ENCODE peak calls at places on chromosomes 5 and 9, in nine cellular contexts. One of them, this sample, is unnamed.

GRCh38 chr9:70413427-70413797 is 1.0 kb downstream of the KLF9 start:
- DNase-seq in choroid plexus epithelial cell: no peak
- DNase-seq in stomach: no peak
- DNase-seq in fibroblast of the aortic adventitia: no peak
- DNase-seq in cardiac fibroblast: no peak
- DNase-seq in BE2C: peak; percentile 83
- DNase-seq in GM10248: peak; percentile 52
- DNase-seq in fibroblast of mammary gland: no peak
- DNase-seq in OCI-LY7: no peak
- DNase-seq in this sample: no peak

GRCh38 chr5:126285307-126285706 is 137.9 kb upstream of the GRAMD2B start:
- DNase-seq in choroid plexus epithelial cell: no peak
- DNase-seq in OCI-LY7: no peak
- DNase-seq in fibroblast of the aortic adventitia: no peak
- DNase-seq in GM10248: no peak
- DNase-seq in cardiac fibroblast: no peak
- DNase-seq in stomach: no peak
- DNase-seq in fibroblast of mammary gland: no peak
- DNase-seq in BE2C: no peak
- DNase-seq in this sample: no peak

GRCh38 chr9:133303266-133304157 is 28.5 kb upstream of the ABO start:
- DNase-seq in cardiac fibroblast: no peak
- DNase-seq in fibroblast of mammary gland: no peak
- DNase-seq in stomach: peak; percentile 14
- DNase-seq in OCI-LY7: no peak
- DNase-seq in GM10248: no peak
- DNase-seq in choroid plexus epithelial cell: no peak
- DNase-seq in fibroblast of the aortic adventitia: no peak
- DNase-seq in BE2C: no peak
- DNase-seq in this sample: no peak

GRCh38 chr5:136084698-136085097 is 47.9 kb upstream of the SMAD5 start:
- DNase-seq in GM10248: no peak
- DNase-seq in fibroblast of the aortic adventitia: peak; percentile 76
- DNase-seq in choroid plexus epithelial cell: no peak
- DNase-seq in cardiac fibroblast: peak; percentile 71
- DNase-seq in OCI-LY7: no peak
- DNase-seq in fibroblast of mammary gland: no peak
- DNase-seq in stomach: peak; percentile 81
- DNase-seq in BE2C: no peak
- DNase-seq in this sample: no peak

GRCh38 chr5:133113331-133114061 is 61.7 kb downstream of the HSPA4 start:
- DNase-seq in choroid plexus epithelial cell: peak; percentile 63
- DNase-seq in GM10248: peak; percentile 47
- DNase-seq in fibroblast of the aortic adventitia: peak; percentile 44
- DNase-seq in stomach: no peak
- DNase-seq in cardiac fibroblast: peak; percentile 43
- DNase-seq in BE2C: no peak
- DNase-seq in fibroblast of mammary gland: peak; percentile 46
- DNase-seq in OCI-LY7: peak; percentile 40
- DNase-seq in this sample: no peak

GRCh38 chr9:94741856-94742255 is 15.4 kb downstream of the AOPEP start:
- DNase-seq in stomach: no peak
- DNase-seq in OCI-LY7: no peak
- DNase-seq in choroid plexus epithelial cell: no peak
- DNase-seq in fibroblast of the aortic adventitia: no peak
- DNase-seq in fibroblast of mammary gland: no peak
- DNase-seq in cardiac fibroblast: no peak
- DNase-seq in GM10248: no peak
- DNase-seq in BE2C: no peak
- DNase-seq in this sample: no peak

GRCh38 chr5:7886849-7887460 is 18.0 kb downstream of the MTRR start:
- DNase-seq in BE2C: no peak
- DNase-seq in OCI-LY7: peak; percentile 41
- DNase-seq in fibroblast of the aortic adventitia: peak; percentile 73
- DNase-seq in GM10248: peak; percentile 35
- DNase-seq in choroid plexus epithelial cell: peak; percentile 76
- DNase-seq in stomach: no peak
- DNase-seq in cardiac fibroblast: peak; percentile 67
- DNase-seq in fibroblast of mammary gland: peak; percentile 61
- DNase-seq in this sample: no peak

GRCh38 chr5:150317048-150318003 is 14.6 kb upstream of the ARSI start:
- DNase-seq in cardiac fibroblast: peak; percentile 82
- DNase-seq in fibroblast of mammary gland: peak; percentile 99
- DNase-seq in GM10248: no peak
- DNase-seq in OCI-LY7: no peak
- DNase-seq in fibroblast of the aortic adventitia: peak; percentile 79
- DNase-seq in choroid plexus epithelial cell: peak; percentile 95
- DNase-seq in BE2C: peak; percentile 96
- DNase-seq in stomach: no peak
- DNase-seq in this sample: no peak

GRCh38 chr9:33785914-33786313 is 9.4 kb upstream of the PRSS3 start:
- DNase-seq in fibroblast of the aortic adventitia: no peak
- DNase-seq in BE2C: no peak
- DNase-seq in GM10248: no peak
- DNase-seq in choroid plexus epithelial cell: peak; percentile 68
- DNase-seq in cardiac fibroblast: peak; percentile 17
- DNase-seq in fibroblast of mammary gland: peak; percentile 36
- DNase-seq in stomach: no peak
- DNase-seq in OCI-LY7: peak; percentile 38
- DNase-seq in this sample: no peak

GRCh38 chr5:15215056-15215455 is 284.9 kb upstream of the FBXL7 start:
- DNase-seq in fibroblast of mammary gland: no peak
- DNase-seq in GM10248: no peak
- DNase-seq in BE2C: no peak
- DNase-seq in cardiac fibroblast: no peak
- DNase-seq in OCI-LY7: no peak
- DNase-seq in fibroblast of the aortic adventitia: no peak
- DNase-seq in stomach: no peak
- DNase-seq in choroid plexus epithelial cell: no peak
- DNase-seq in this sample: no peak

GRCh38 chr9:98971168-98971914 is 27.6 kb downstream of the COL15A1 start:
- DNase-seq in stomach: no peak
- DNase-seq in GM10248: no peak
- DNase-seq in OCI-LY7: no peak
- DNase-seq in choroid plexus epithelial cell: peak; percentile 66
- DNase-seq in BE2C: no peak
- DNase-seq in fibroblast of mammary gland: peak; percentile 79
- DNase-seq in fibroblast of the aortic adventitia: peak; percentile 62
- DNase-seq in cardiac fibroblast: peak; percentile 59
- DNase-seq in this sample: no peak

GRCh38 chr9:69391946-69392345 is 66.9 kb downstream of the ENTREP1 start:
- DNase-seq in stomach: no peak
- DNase-seq in cardiac fibroblast: peak; percentile 28
- DNase-seq in choroid plexus epithelial cell: peak; percentile 17
- DNase-seq in fibroblast of mammary gland: no peak
- DNase-seq in OCI-LY7: no peak
- DNase-seq in GM10248: no peak
- DNase-seq in fibroblast of the aortic adventitia: peak; percentile 31
- DNase-seq in BE2C: no peak
- DNase-seq in this sample: no peak

GRCh38 chr9:124037790-124038189 is 26.2 kb downstream of the LHX2 start:
- DNase-seq in choroid plexus epithelial cell: peak; percentile 27
- DNase-seq in stomach: no peak
- DNase-seq in GM10248: no peak
- DNase-seq in cardiac fibroblast: no peak
- DNase-seq in fibroblast of mammary gland: no peak
- DNase-seq in fibroblast of the aortic adventitia: no peak
- DNase-seq in OCI-LY7: no peak
- DNase-seq in BE2C: no peak
- DNase-seq in this sample: no peak

GRCh38 chr5:90055831-90056328 is 353.7 kb downstream of the CETN3 start:
- DNase-seq in cardiac fibroblast: peak; percentile 68
- DNase-seq in stomach: no peak
- DNase-seq in BE2C: no peak
- DNase-seq in GM10248: no peak
- DNase-seq in fibroblast of mammary gland: peak; percentile 35
- DNase-seq in fibroblast of the aortic adventitia: peak; percentile 59
- DNase-seq in OCI-LY7: no peak
- DNase-seq in choroid plexus epithelial cell: peak; percentile 91
- DNase-seq in this sample: no peak

GRCh38 chr5:168984135-168984675 is 316.7 kb downstream of the SLIT3 start:
- DNase-seq in fibroblast of mammary gland: no peak
- DNase-seq in GM10248: no peak
- DNase-seq in stomach: no peak
- DNase-seq in OCI-LY7: no peak
- DNase-seq in cardiac fibroblast: no peak
- DNase-seq in BE2C: no peak
- DNase-seq in choroid plexus epithelial cell: no peak
- DNase-seq in fibroblast of the aortic adventitia: no peak
- DNase-seq in this sample: no peak

GRCh38 chr9:37939575-37940095 is 35.7 kb upstream of the SLC25A51 start:
- DNase-seq in GM10248: no peak
- DNase-seq in choroid plexus epithelial cell: peak; percentile 50
- DNase-seq in cardiac fibroblast: peak; percentile 36
- DNase-seq in fibroblast of the aortic adventitia: no peak
- DNase-seq in OCI-LY7: no peak
- DNase-seq in BE2C: no peak
- DNase-seq in stomach: no peak
- DNase-seq in fibroblast of mammary gland: peak; percentile 24
- DNase-seq in this sample: no peak

GRCh38 chr5:166354277-166354676 is 1937.2 kb upstream of the WWC1 start:
- DNase-seq in choroid plexus epithelial cell: no peak
- DNase-seq in fibroblast of mammary gland: peak; percentile 5
- DNase-seq in BE2C: no peak
- DNase-seq in GM10248: no peak
- DNase-seq in stomach: no peak
- DNase-seq in fibroblast of the aortic adventitia: no peak
- DNase-seq in OCI-LY7: no peak
- DNase-seq in cardiac fibroblast: no peak
- DNase-seq in this sample: no peak

GRCh38 chr5:152514827-152515397 is 109.8 kb upstream of the NMUR2 start:
- DNase-seq in OCI-LY7: peak; percentile 29
- DNase-seq in choroid plexus epithelial cell: peak; percentile 55
- DNase-seq in BE2C: no peak
- DNase-seq in cardiac fibroblast: peak; percentile 19
- DNase-seq in fibroblast of mammary gland: peak; percentile 35
- DNase-seq in GM10248: peak; percentile 10
- DNase-seq in fibroblast of the aortic adventitia: peak; percentile 28
- DNase-seq in stomach: no peak
- DNase-seq in this sample: no peak

GRCh38 chr9:79581794-79582193 is 10.0 kb downstream of the TLE4 start:
- DNase-seq in fibroblast of the aortic adventitia: peak; percentile 60
- DNase-seq in fibroblast of mammary gland: peak; percentile 85
- DNase-seq in stomach: no peak
- DNase-seq in OCI-LY7: no peak
- DNase-seq in cardiac fibroblast: peak; percentile 72
- DNase-seq in BE2C: peak; percentile 24
- DNase-seq in choroid plexus epithelial cell: peak; percentile 93
- DNase-seq in GM10248: no peak
- DNase-seq in this sample: no peak

GRCh38 chr5:133565993-133566392 is 46.3 kb downstream of the FSTL4 start:
- DNase-seq in OCI-LY7: peak; percentile 26
- DNase-seq in BE2C: no peak
- DNase-seq in stomach: no peak
- DNase-seq in cardiac fibroblast: peak; percentile 22
- DNase-seq in choroid plexus epithelial cell: peak; percentile 45
- DNase-seq in fibroblast of mammary gland: peak; percentile 35
- DNase-seq in GM10248: no peak
- DNase-seq in fibroblast of the aortic adventitia: peak; percentile 35
- DNase-seq in this sample: no peak

DNA sequence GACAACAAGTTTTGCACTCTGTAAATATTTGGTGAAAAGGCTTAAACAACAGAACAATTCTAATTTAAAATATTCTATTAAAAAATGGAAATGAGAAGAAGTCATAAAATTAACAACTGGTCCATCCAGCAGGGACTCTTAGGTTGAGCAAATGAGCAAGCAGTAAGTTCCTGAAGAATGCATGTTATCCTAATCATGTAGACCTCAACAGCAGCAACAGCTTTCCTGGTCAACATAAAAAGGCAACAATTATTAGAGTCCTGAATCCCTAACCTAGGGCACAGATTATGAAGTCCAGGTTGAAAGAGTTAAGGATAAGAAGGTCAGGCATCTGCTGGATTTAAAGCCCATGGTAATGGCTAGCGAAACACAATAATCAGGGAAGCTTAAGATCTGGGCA is 120.9 kb downstream of the SSBP2 start:
- DNase-seq in stomach: no peak
- DNase-seq in fibroblast of the aortic adventitia: no peak
- DNase-seq in choroid plexus epithelial cell: no peak
- DNase-seq in BE2C: no peak
- DNase-seq in GM10248: no peak
- DNase-seq in OCI-LY7: no peak
- DNase-seq in fibroblast of mammary gland: no peak
- DNase-seq in cardiac fibroblast: no peak
- DNase-seq in this sample: no peak
- TF ChIP-seq CTCF in stomach: no peak
- TF ChIP-seq CTCF in fibroblast of the aortic adventitia: no peak
- TF ChIP-seq CTCF in choroid plexus epithelial cell: no peak
- TF ChIP-seq CTCF in BE2C: no peak
- TF ChIP-seq CTCF in GM10248: no peak
- TF ChIP-seq CTCF in OCI-LY7: no peak
- TF ChIP-seq CTCF in fibroblast of mammary gland: no peak
- TF ChIP-seq CTCF in cardiac fibroblast: no peak
- TF ChIP-seq CTCF in this sample: no peak

GRCh38 chr9:101478906-101479305 is 43.3 kb upstream of the ALDOB start:
- DNase-seq in fibroblast of mammary gland: no peak
- DNase-seq in choroid plexus epithelial cell: no peak
- DNase-seq in GM10248: no peak
- DNase-seq in BE2C: no peak
- DNase-seq in fibroblast of the aortic adventitia: no peak
- DNase-seq in stomach: no peak
- DNase-seq in OCI-LY7: no peak
- DNase-seq in cardiac fibroblast: no peak
- DNase-seq in this sample: no peak
- TF ChIP-seq CTCF in fibroblast of mammary gland: no peak
- TF ChIP-seq CTCF in choroid plexus epithelial cell: no peak
- TF ChIP-seq CTCF in GM10248: no peak
- TF ChIP-seq CTCF in BE2C: no peak
- TF ChIP-seq CTCF in fibroblast of the aortic adventitia: no peak
- TF ChIP-seq CTCF in stomach: no peak
- TF ChIP-seq CTCF in OCI-LY7: no peak
- TF ChIP-seq CTCF in cardiac fibroblast: no peak
- TF ChIP-seq CTCF in this sample: no peak

GRCh38 chr5:80407735-80408474 is at the start of gene ZFYVE16:
- DNase-seq in OCI-LY7: peak; percentile 97
- DNase-seq in stomach: peak; percentile 99
- DNase-seq in fibroblast of mammary gland: peak; percentile 95
- DNase-seq in GM10248: peak; percentile 96
- DNase-seq in choroid plexus epithelial cell: peak; percentile 98
- DNase-seq in BE2C: peak; percentile 99
- DNase-seq in fibroblast of the aortic adventitia: peak; percentile 96
- DNase-seq in cardiac fibroblast: peak; percentile 99
- DNase-seq in this sample: peak; percentile 95
- TF ChIP-seq CTCF in OCI-LY7: peak; percentile 21
- TF ChIP-seq CTCF in stomach: no peak
- TF ChIP-seq CTCF in fibroblast of mammary gland: peak; percentile 16
- TF ChIP-seq CTCF in GM10248: no peak
- TF ChIP-seq CTCF in choroid plexus epithelial cell: peak; percentile 34
- TF ChIP-seq CTCF in BE2C: peak; percentile 24
- TF ChIP-seq CTCF in fibroblast of the aortic adventitia: no peak
- TF ChIP-seq CTCF in cardiac fibroblast: no peak
- TF ChIP-seq CTCF in this sample: no peak

DNA sequence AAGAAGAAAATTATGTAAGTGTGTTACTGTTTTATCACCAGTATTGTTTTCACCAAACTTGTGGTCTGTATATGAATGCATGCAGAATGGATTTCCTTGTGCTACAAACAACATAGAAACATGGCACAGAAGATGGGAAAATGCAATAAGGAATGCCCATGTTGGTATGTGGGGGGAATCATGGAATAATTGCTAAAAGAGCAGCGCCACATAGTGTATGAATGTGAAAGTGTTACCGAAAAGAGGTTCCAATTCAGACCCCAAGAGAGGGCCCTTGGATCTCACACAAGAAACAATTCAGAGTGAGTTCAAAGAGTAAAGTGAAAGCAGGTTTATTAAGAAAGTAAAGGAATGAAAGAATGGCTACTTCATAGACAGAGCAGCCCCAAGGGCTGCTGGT is 26.4 kb upstream of the TYRP1 start:
- DNase-seq in BE2C: no peak
- DNase-seq in fibroblast of the aortic adventitia: no peak
- DNase-seq in GM10248: no peak
- DNase-seq in cardiac fibroblast: no peak
- DNase-seq in choroid plexus epithelial cell: no peak
- DNase-seq in OCI-LY7: no peak
- DNase-seq in stomach: no peak
- DNase-seq in fibroblast of mammary gland: no peak
- DNase-seq in this sample: no peak
- TF ChIP-seq CTCF in BE2C: peak; percentile 61
- TF ChIP-seq CTCF in fibroblast of the aortic adventitia: no peak
- TF ChIP-seq CTCF in GM10248: no peak
- TF ChIP-seq CTCF in cardiac fibroblast: no peak
- TF ChIP-seq CTCF in choroid plexus epithelial cell: peak; percentile 35
- TF ChIP-seq CTCF in OCI-LY7: peak; percentile 55
- TF ChIP-seq CTCF in stomach: no peak
- TF ChIP-seq CTCF in fibroblast of mammary gland: peak; percentile 21
- TF ChIP-seq CTCF in this sample: no peak